ENCODE peak calls at places on chromosomes 2 and 18, in six cellular contexts. X is A549, S is spleen, N is thoracic aorta, I is K562, F is GM12878. T is an unnamed sample.

GRCh38 chr2:128536925-128537620 is 218.4 kb upstream of the HS6ST1 start:
- DNase-seq in X (peak), F (no peak), S (peak), N (no peak), I (no peak), T (no peak)

GRCh38 chr18:43587538-43588153 is 310.4 kb upstream of the SYT4 start:
- DNase-seq in F (no peak), I (peak), S (no peak), N (no peak), X (no peak), T (no peak)

GRCh38 chr2:123500988-123501387 is 524.1 kb upstream of the CNTNAP5 start:
- DNase-seq in X (no peak), S (no peak), N (no peak), F (no peak), I (no peak), T (no peak)

GRCh38 chr2:144280009-144280408 is 239.9 kb downstream of the ZEB2 start:
- DNase-seq in N (no peak), I (no peak), F (no peak), S (no peak), X (no peak), T (no peak)

GRCh38 chr2:171958475-171958874 is 36.2 kb downstream of the HAT1 start:
- DNase-seq in N (no peak), S (no peak), F (no peak), X (no peak), I (no peak), T (no peak)

GRCh38 chr2:109335586-109336266 is 206.7 kb downstream of the SH3RF3 start:
- DNase-seq in S (no peak), I (no peak), X (no peak), F (no peak), N (no peak), T (no peak)

GRCh38 chr2:132538331-132538855 is 121.8 kb downstream of the GPR39 start:
- DNase-seq in N (no peak), X (no peak), F (no peak), S (no peak), I (no peak), T (no peak)

GRCh38 chr18:79588636-79589481 is 90.7 kb upstream of the CTDP1 start:
- DNase-seq in N (peak), S (peak), I (no peak), F (no peak), X (no peak), T (peak)

GRCh38 chr2:186325827-186326535 is 160.1 kb upstream of the ZC3H15 start:
- DNase-seq in N (no peak), X (no peak), S (no peak), I (no peak), F (no peak), T (no peak)

GRCh38 chr2:138321458-138321857 is 180.1 kb upstream of the SPOPL start:
- DNase-seq in I (no peak), S (no peak), X (no peak), F (no peak), N (no peak), T (no peak)

DNA sequence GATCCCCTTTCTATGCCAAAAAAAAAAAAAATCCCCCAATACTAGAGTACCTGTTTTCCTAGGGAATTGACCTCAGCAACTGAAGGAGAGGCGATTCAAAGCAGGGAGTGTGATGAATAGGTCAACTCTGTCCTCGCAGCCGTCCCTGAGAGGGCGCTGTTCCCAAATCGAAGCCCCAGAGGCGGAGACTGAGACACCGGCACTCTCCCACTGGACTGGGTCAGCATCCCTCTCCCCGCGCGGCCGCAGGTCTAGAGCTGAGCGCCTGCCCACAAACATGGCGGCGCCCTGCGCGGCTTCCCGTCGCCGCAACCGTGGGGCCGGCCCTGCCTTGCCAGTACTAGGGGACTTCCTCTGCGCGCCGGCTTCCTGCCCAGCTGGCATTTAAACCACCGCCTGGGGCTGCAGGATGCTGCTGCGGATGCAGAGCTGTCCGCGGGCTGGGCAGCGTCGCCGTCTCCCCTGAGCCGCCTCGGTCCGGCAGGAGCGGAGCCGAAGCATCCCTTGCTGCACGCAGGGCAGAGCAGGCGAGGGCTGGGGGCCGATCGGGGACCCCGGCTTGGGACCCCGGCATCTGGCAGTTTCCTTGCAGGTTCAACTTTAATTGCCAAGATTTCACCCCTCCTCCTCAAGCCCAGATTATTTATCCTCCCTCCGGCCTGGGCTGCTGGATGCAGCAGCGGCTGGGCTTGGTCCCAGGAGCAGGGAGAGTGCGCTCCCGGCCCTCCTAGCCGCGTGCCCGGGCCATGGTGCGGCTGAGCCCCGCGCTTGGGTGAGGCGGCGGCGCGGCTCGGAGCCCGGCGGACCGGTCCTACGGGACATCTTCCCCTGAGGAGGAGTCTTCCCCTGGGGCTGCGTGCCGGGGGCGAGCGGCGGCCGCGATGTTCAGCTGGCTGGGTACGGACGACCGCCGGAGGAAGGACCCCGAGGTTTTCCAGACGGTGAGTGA is at the start of gene EHD3:
- DNase-seq in X (peak), N (peak), I (peak), F (no peak), S (peak), T (peak)
- TF ChIP-seq CTCF in X (peak), N (peak), I (peak), F (peak), S (peak), T (peak)

DNA sequence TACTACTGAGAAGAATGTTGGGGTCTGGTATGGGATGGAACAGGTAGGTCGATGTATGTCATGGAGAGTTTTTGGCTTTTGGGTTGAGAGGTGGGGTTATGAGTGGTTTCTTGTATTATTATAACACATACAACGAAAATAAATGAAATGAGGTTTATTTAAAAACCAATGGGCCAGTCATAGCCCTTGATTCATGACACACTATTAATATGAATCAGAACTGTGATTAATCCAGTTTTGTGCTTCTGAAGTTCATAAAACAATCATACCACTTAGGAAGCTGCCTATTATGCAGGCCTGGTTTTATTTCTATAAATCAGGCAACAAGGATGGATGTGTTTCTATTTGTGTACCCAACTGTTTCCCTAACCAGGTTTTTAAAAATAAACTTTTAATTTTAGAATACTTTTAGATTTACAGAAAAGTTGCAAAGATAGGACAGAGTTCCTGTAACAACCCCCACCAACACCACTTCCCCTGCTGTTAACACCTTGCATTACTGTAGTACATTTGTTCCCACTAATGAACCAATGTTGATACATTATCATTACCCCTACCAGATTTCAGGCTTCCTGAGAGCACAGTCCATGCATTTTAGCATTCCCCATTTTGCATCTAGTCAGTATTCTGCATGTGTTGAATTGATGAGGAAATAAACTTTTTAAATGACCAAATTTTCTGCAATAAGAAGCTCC is 37.5 kb upstream of the NCOA1 start:
- DNase-seq in X (no peak), I (no peak), F (no peak), N (no peak), S (no peak), T (no peak)
- H3K4me3 ChIP-seq in X (no peak), I (no peak), F (no peak), N (peak), S (no peak), T (peak)

GRCh38 chr2:6647028-6647427 is 218.7 kb downstream of the CMPK2 start:
- DNase-seq in S (no peak), X (no peak), N (no peak), F (no peak), I (no peak), T (no peak)

GRCh38 chr2:6648656-6649247 is 217.0 kb downstream of the CMPK2 start:
- DNase-seq in F (no peak), I (no peak), S (no peak), N (no peak), X (no peak), T (no peak)

GRCh38 chr2:6644261-6644660 is 221.4 kb downstream of the CMPK2 start:
- DNase-seq in N (no peak), S (no peak), F (no peak), X (no peak), I (no peak), T (no peak)

GRCh38 chr2:6645004-6645403 is 220.7 kb downstream of the CMPK2 start:
- DNase-seq in I (no peak), F (no peak), X (no peak), N (no peak), S (no peak), T (no peak)

GRCh38 chr2:6645672-6646071 is 220.0 kb downstream of the CMPK2 start:
- DNase-seq in F (no peak), I (no peak), N (no peak), X (no peak), S (no peak), T (no peak)
- TF ChIP-seq CTCF in F (no peak), I (no peak), N (no peak), X (no peak), S (no peak), T (no peak)

GRCh38 chr18:26545335-26545734 is 3.0 kb downstream of the KCTD1 start:
- DNase-seq in X (no peak), N (no peak), S (no peak), F (no peak), I (no peak), T (no peak)

GRCh38 chr18:26547302-26548143 is 830 bp downstream of the KCTD1 start:
- DNase-seq in X (peak), F (no peak), S (peak), I (no peak), N (no peak), T (peak)

GRCh38 chr18:26545737-26546136 is 2.6 kb downstream of the KCTD1 start:
- DNase-seq in X (no peak), I (no peak), S (no peak), F (no peak), N (no peak), T (no peak)

GRCh38 chr18:26546875-26547301 is 1.5 kb downstream of the KCTD1 start:
- DNase-seq in S (peak), N (no peak), F (no peak), I (no peak), X (no peak), T (no peak)

GRCh38 chr18:26546170-26546874 is 2.0 kb downstream of the KCTD1 start:
- DNase-seq in N (no peak), S (no peak), F (no peak), X (no peak), I (no peak), T (no peak)
- H3K4me3 ChIP-seq in N (no peak), S (no peak), F (peak), X (peak), I (no peak), T (no peak)

GRCh38 chr2:23564618-23564967 is 179.6 kb downstream of the KLHL29 start:
- DNase-seq in I (no peak), S (no peak), X (no peak), F (no peak), N (no peak), T (peak)

GRCh38 chr2:23563151-23563550 is 178.2 kb downstream of the KLHL29 start:
- DNase-seq in X (no peak), F (no peak), S (no peak), N (no peak), I (no peak), T (no peak)

GRCh38 chr2:23562143-23562542 is 177.2 kb downstream of the KLHL29 start:
- DNase-seq in F (no peak), I (no peak), N (no peak), X (no peak), S (no peak), T (no peak)

GRCh38 chr2:23565374-23565773 is 180.4 kb downstream of the KLHL29 start:
- DNase-seq in X (no peak), I (no peak), F (no peak), N (no peak), S (no peak), T (no peak)

DNA sequence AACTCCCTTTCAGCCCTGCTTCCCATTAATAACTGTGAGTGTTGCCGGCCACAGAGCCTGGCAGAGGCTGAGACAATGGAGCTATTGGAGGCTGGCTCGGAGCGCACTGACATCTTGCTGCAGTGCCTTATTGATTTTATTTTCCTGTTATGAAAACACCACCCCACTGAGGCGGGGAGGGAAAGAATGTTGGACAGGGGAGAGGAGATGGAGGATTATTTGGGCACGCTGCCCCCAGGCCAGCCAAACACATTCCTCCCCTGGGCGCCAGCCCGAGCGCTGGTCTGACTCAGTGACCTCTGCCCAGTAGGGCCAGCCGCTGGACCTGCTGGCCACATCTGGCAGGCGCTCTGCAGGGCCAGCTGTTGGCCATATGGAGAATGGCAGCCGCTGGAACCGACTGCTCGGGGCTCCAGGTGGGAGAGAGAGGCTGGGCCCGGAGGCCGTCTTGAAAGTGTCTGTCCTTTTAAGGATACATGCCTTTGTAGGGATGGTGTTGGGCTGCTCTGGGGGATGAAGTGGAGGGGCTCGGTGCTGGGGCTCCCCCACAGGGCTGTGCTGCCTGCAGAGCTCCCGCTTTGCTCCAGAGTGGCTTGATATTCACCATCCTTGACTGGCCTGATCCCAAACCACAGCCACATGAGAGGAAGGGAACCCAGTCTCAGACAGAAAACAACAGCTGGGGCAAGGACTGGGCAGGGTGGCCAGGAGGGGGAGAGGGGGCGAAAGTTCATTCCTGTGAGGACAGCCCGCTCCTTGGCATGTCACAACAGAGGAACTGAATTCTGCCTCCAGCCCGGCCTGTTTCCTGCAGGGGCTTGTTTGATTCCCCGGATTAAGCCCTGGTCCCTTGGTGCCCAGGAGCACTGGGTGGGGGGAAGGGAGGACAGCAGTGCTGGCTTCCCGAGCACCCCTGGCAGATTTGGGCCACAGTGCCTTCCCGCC is 179.0 kb downstream of the KLHL29 start:
- DNase-seq in N (no peak), X (no peak), I (no peak), S (no peak), F (no peak), T (peak)
- TF ChIP-seq CTCF in N (peak), X (no peak), I (no peak), S (no peak), F (no peak), T (peak)

T was measured in tibial artery.